ENCODE peak calls at places on chromosomes 11 and 22, in five cellular contexts. R, B, E, A and F are unnamed samples.
A peak's percentile ranks its signal among the peaks of the same experiment; 100 is the strongest.

GRCh38 chr22:40950888-40951794 is at the start of gene RBX1:
- DNase-seq in A (peak; percentile 99), R (peak; percentile 99), B (peak; percentile 98), E (peak; percentile 100), F (peak; percentile 96)

GRCh38 chr11:73612601-73613137 is 14.8 kb upstream of the FAM168A start:
- DNase-seq in B (no peak), E (no peak), R (no peak), A (no peak), F (no peak)

GRCh38 chr11:26106713-26107112 is 225.2 kb upstream of the ANO3 start:
- DNase-seq in B (no peak), A (no peak), R (no peak), E (no peak), F (no peak)

GRCh38 chr22:41408665-41409064 is 26.9 kb downstream of the TEF start:
- DNase-seq in B (no peak), E (no peak), R (no peak), A (no peak), F (no peak)

GRCh38 chr22:26321469-26321913 is 107.6 kb upstream of the ASPHD2 start:
- DNase-seq in A (peak; percentile 6), E (peak; percentile 42), R (no peak), B (peak; percentile 64), F (no peak)

GRCh38 chr22:50167689-50168489 is 2.6 kb upstream of the PANX2 start:
- DNase-seq in B (no peak), R (no peak), A (no peak), E (no peak), F (no peak)

GRCh38 chr22:19831016-19831415 is 23.7 kb downstream of the GNB1L start:
- DNase-seq in B (no peak), A (no peak), E (no peak), R (no peak), F (no peak)

GRCh38 chr11:130847517-130847916 is 68.8 kb downstream of the SNX19 start:
- DNase-seq in B (peak; percentile 93), A (peak; percentile 75), E (no peak), R (peak; percentile 76), F (no peak)

GRCh38 chr22:39236321-39237275 is 8.2 kb downstream of the PDGFB start:
- DNase-seq in R (no peak), A (no peak), B (no peak), E (no peak), F (peak; percentile 70)

GRCh38 chr22:50260434-50260800 is 1.1 kb downstream of the MAPK12 start:
- DNase-seq in E (no peak), R (no peak), B (peak; percentile 15), A (no peak), F (no peak)

GRCh38 chr11:45180158-45180887 is 33.9 kb downstream of the PRDM11 start:
- DNase-seq in B (no peak), E (peak; percentile 88), A (no peak), R (no peak), F (peak; percentile 38)
- TF ChIP-seq CTCF in B (peak; percentile 13), E (no peak), A (peak; percentile 29), R (peak; percentile 45), F (no peak)

DNA sequence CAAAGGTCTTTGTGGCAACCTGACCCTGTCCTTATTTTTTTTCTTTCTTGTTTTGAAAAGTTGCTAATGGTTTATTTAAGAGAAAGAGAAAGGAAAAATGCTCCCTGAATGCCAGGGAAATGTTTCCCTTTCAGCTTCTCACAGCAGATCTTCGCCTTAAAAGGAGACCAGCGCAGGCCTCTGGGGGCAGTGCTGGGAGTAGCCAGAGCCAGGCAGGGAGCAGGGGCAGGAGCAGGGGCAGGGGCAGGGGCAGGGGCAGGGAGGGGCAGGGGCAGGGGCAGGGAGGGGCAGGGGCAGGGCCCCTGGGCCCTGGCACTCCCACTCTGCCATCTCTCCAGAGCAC is 5.1 kb downstream of the MOB2 start:
- DNase-seq in E (no peak), R (no peak), B (no peak), A (no peak), F (no peak)
- TF ChIP-seq CTCF in E (no peak), R (no peak), B (no peak), A (no peak), F (no peak)

GRCh38 chr22:33781396-33781795 is 138.9 kb downstream of the LARGE1 start:
- DNase-seq in E (no peak), R (peak; percentile 60), B (peak; percentile 32), A (peak; percentile 30), F (no peak)
- TF ChIP-seq CTCF in E (no peak), R (no peak), B (no peak), A (no peak), F (no peak)

GRCh38 chr11:69644071-69644961 is 3.4 kb downstream of the CCND1 start:
- DNase-seq in E (no peak), B (peak; percentile 87), A (peak; percentile 91), R (peak; percentile 97), F (no peak)
- TF ChIP-seq CTCF in E (no peak), B (peak; percentile 16), A (peak; percentile 13), R (peak; percentile 50), F (no peak)

GRCh38 chr11:114304969-114305368 is 8.8 kb downstream of the NNMT start:
- DNase-seq in E (no peak), A (peak; percentile 32), B (peak; percentile 18), R (no peak), F (no peak)

GRCh38 chr11:114304065-114304464 is 7.9 kb downstream of the NNMT start:
- DNase-seq in A (no peak), B (peak; percentile 11), E (no peak), R (no peak), F (no peak)

GRCh38 chr11:114301927-114302326 is 5.7 kb downstream of the NNMT start:
- DNase-seq in R (no peak), B (no peak), E (no peak), A (no peak), F (no peak)

GRCh38 chr11:114301088-114301487 is 4.9 kb downstream of the NNMT start:
- DNase-seq in E (no peak), A (no peak), R (no peak), B (no peak), F (no peak)

DNA sequence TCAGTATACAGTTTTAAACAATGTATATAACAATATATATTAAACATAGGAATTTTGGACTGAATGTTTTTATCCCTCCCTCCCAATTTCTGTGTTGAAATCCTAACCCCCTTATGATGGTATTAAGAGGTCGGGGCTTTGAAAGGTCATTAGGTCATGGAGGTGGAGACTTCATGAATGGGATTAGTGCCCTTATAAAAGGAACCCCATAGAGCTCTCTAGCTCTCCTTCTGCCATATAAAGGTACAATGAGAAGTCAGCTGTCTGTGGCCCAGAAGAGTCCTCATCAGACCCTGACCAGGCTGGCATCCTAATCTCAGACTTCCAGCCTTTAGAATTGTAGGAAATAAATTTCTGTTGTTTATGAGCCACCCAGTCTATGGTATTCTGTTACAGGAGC is 6.5 kb downstream of the NNMT start:
- DNase-seq in A (peak; percentile 45), B (no peak), E (no peak), R (no peak), F (no peak)
- TF ChIP-seq CTCF in A (no peak), B (no peak), E (no peak), R (no peak), F (no peak)

DNA sequence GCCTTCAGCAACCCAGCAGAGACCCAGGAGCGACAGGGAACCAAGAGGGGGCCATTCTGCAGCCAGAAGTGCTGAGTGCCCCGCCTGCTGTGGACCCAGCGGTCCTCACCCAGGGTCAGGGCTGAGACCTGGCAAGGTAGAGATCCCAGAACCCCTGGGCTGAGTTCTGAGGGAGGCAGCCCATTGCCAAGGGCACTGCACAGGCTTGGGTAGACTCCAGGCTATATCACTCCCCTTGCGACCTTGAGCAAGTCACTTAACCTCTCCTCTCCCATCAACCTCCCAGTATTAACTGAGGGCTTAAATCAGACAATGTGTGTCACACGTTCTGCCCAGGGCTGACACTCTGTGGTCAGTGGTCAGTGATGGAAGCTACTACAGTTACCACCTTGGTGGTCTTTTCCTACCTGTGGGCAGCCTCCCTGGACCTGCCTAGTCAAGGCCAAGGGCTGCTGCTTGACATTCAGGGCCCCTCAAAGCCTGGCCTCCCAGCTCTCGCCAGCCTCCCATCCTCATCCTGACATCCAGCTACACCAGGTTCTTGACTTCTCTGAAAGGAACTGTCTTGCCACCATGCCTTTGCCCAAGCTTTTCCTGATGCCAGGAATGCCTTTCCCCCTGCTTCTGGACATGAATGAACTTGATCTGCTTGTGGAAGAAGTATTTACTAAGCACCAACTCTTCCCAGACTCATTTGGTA is 8.2 kb downstream of the WNT11 start:
- DNase-seq in R (no peak), E (no peak), B (no peak), A (no peak), F (no peak)
- TF ChIP-seq CTCF in R (no peak), E (no peak), B (no peak), A (no peak), F (no peak)

GRCh38 chr11:89437317-89437716 is 53.9 kb downstream of the NOX4 start:
- DNase-seq in E (no peak), B (peak; percentile 7), A (no peak), R (no peak), F (no peak)
- TF ChIP-seq CTCF in E (no peak), B (peak; percentile 13), A (no peak), R (no peak), F (no peak)

GRCh38 chr22:43967069-43967468 is 11.8 kb downstream of the SAMM50 start:
- DNase-seq in R (no peak), E (no peak), B (no peak), A (peak; percentile 4), F (no peak)

GRCh38 chr22:43969021-43969878 is 14.0 kb downstream of the SAMM50 start:
- DNase-seq in R (no peak), E (peak; percentile 67), B (no peak), A (no peak), F (no peak)

GRCh38 chr22:43968614-43969013 is 13.4 kb downstream of the SAMM50 start:
- DNase-seq in A (no peak), E (no peak), R (no peak), B (no peak), F (no peak)

GRCh38 chr22:43970037-43970747 is 14.9 kb downstream of the SAMM50 start:
- DNase-seq in B (no peak), A (no peak), E (peak; percentile 43), R (no peak), F (no peak)

DNA sequence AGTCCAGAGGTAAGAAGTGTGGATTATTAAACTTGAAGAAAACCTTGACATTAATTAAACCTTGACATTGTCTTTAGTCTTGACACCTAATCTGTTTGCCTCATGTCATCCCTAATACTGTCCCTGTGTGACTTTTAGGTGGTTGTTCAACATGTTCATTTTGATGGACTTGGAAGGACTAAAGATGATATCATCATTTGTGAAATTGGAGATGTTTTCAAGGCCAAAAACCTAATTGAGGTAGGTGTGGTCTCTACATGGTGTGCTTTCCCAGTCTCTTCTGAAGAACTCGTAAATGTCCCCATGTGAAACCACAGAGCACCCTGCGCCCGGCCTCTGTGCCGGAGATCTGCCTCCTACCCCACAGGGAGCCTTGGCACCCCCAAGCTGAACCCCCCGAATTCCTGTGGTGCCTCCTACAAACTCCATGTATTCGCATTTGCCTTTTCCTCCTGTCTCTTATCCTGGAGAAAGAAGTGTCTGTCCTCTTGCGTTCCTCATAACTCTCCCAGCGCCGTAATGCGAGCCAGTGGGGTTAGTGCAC is 9.1 kb downstream of the SAMM50 start:
- DNase-seq in R (no peak), E (no peak), B (no peak), A (no peak), F (no peak)
- TF ChIP-seq CTCF in R (no peak), E (no peak), B (no peak), A (no peak), F (no peak)